ENCODE peak calls at places on chromosome 14, in seven cellular contexts. K, A, D, P, X, M and G are unnamed samples.

GRCh38 chr14:20714593-20715250 is 26.2 kb downstream of the ANG start:
- DNase-seq in K (peak; percentile 86), X (no peak), M (peak; percentile 79), D (no peak), P (peak; percentile 90), A (peak; percentile 91), G (peak; percentile 96)

GRCh38 chr14:106845286-106846087 is 1319.1 kb downstream of the TMEM121 start:
- DNase-seq in D (peak; percentile 19), K (peak; percentile 49), X (no peak), M (peak; percentile 92), P (no peak), A (peak; percentile 87), G (peak; percentile 66)

GRCh38 chr14:47511829-47512228 is 163.6 kb downstream of the MDGA2 start:
- DNase-seq in X (no peak), M (no peak), P (no peak), D (no peak), A (no peak), K (no peak), G (no peak)

GRCh38 chr14:75294649-75295033 is 16.0 kb downstream of the FOS start:
- DNase-seq in P (no peak), M (no peak), A (no peak), K (no peak), D (peak; percentile 66), X (no peak), G (peak; percentile 19)

GRCh38 chr14:53399057-53399456 is 245.9 kb upstream of the DDHD1 start:
- DNase-seq in K (no peak), A (no peak), P (no peak), X (peak; percentile 22), D (no peak), M (no peak), G (no peak)

GRCh38 chr14:64763089-64763782 is 59.0 kb downstream of the PLEKHG3 start:
- DNase-seq in P (no peak), M (no peak), X (no peak), A (no peak), D (no peak), K (no peak), G (no peak)

GRCh38 chr14:32349322-32349721 is 20.2 kb downstream of the AKAP6 start:
- DNase-seq in K (no peak), P (no peak), A (no peak), M (no peak), X (no peak), D (no peak), G (no peak)

GRCh38 chr14:51860164-51860835 is at the start of gene GNG2:
- DNase-seq in K (peak; percentile 64), P (peak; percentile 85), D (peak; percentile 75), M (peak; percentile 88), A (peak; percentile 79), X (no peak), G (peak; percentile 88)

GRCh38 chr14:26939756-26940155 is 341.9 kb upstream of the NOVA1 start:
- DNase-seq in M (no peak), X (no peak), A (no peak), K (no peak), P (no peak), D (no peak), G (no peak)

GRCh38 chr14:100834441-100835277 is 8.7 kb downstream of the MEG3 start:
- DNase-seq in A (no peak), K (no peak), D (no peak), X (no peak), P (no peak), M (no peak), G (no peak)

GRCh38 chr14:51507556-51508511 is 143.9 kb upstream of the FRMD6 start:
- DNase-seq in K (peak; percentile 68), M (peak; percentile 22), D (peak; percentile 68), P (no peak), A (no peak), X (no peak), G (peak; percentile 56)

GRCh38 chr14:72892879-72893635 is 844 bp downstream of the DPF3 start:
- DNase-seq in X (no peak), D (peak; percentile 73), M (peak; percentile 33), A (no peak), P (peak; percentile 59), K (no peak), G (peak; percentile 85)

GRCh38 chr14:72708708-72709475 is 185.0 kb downstream of the DPF3 start:
- DNase-seq in A (no peak), M (no peak), K (no peak), P (no peak), X (peak; percentile 69), D (no peak), G (no peak)

GRCh38 chr14:52008136-52008535 is 18.8 kb downstream of the RTRAF start:
- DNase-seq in P (no peak), K (no peak), A (no peak), M (no peak), X (no peak), D (no peak), G (no peak)

GRCh38 chr14:91418387-91419043 is 895 bp upstream of the CCDC88C start:
- DNase-seq in K (peak; percentile 37), X (peak; percentile 42), M (peak; percentile 81), D (peak; percentile 78), P (peak; percentile 80), A (peak; percentile 79), G (peak; percentile 78)

GRCh38 chr14:83217492-83217891 is 1683.8 kb upstream of the SEL1L start:
- DNase-seq in K (no peak), D (no peak), P (peak; percentile 75), M (no peak), A (no peak), X (no peak), G (no peak)

GRCh38 chr14:100761481-100761880 is 34.8 kb downstream of the DLK1 start:
- DNase-seq in P (no peak), K (no peak), D (no peak), A (no peak), X (peak; percentile 40), M (no peak), G (no peak)

GRCh38 chr14:101125719-101126375 is 222.3 kb upstream of the RTL1 start:
- DNase-seq in M (no peak), K (no peak), P (peak; percentile 43), X (no peak), A (peak; percentile 15), D (no peak), G (no peak)

GRCh38 chr14:99155173-99155777 is 116.7 kb downstream of the BCL11B start:
- DNase-seq in K (no peak), D (no peak), P (peak; percentile 76), M (no peak), X (no peak), A (no peak), G (no peak)
- TF ChIP-seq POLR2AphosphoS5 in K (peak; percentile 25), D (no peak), P (no peak), M (no peak), X (no peak), A (no peak), G (peak; percentile 15)

GRCh38 chr14:74203546-74203945 is 35.7 kb upstream of the VSX2 start:
- DNase-seq in A (no peak), D (no peak), M (no peak), K (no peak), P (no peak), X (no peak), G (no peak)
- H3K4me1 ChIP-seq in A (no peaks in the 10 kb centered on the region), D (no peaks in the 10 kb centered on the region), M (no peaks in the 10 kb centered on the region), K (no peaks in the 10 kb centered on the region), P (no peaks in the 10 kb centered on the region), X (no peaks in the 10 kb centered on the region), G (no peaks in the 10 kb centered on the region)

DNA sequence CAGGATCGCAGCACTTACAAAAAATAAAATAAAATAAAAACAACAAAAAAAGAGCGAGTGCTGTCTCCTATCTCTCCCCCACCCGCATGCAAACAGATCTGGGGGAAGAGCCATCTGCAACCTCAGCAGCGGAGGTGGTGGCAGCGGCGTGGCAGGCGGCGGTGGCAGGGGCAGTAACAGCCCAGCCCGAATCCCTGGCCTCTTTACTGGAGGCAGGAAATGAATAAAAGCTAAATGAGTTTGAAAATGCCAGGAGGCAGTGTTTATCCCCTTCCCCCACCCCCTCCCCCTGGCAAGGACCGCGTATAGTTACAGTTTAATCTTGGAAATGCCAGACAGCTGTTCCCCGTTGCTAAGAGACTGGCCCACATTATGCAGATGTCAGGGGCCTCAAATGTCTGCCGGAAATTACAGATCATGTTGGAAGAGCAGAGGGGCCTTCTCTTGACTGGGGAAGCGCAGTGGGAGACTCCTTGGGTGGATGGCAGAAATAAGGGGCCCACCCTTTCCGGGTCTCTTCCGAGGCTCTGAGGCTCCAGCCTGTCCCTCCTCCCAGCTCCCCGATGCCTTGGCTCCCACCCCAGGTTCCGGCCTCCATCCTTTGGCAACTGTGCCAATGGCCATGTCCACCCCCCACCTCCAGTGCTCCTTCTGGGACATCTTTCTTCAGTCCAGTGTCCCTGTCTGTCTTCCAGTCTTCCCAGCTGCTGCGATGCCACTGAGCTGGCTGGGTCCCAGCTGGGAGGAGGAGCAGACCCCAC is 93.8 kb downstream of the LRRC74A start:
- DNase-seq in A (peak; percentile 32), X (no peak), P (no peak), M (peak; percentile 35), D (peak; percentile 86), K (no peak), G (no peak)
- TF ChIP-seq POLR2AphosphoS5 in A (no peak), X (no peak), P (no peak), M (no peak), D (peak; percentile 31), K (no peak), G (peak; percentile 23)

DNA sequence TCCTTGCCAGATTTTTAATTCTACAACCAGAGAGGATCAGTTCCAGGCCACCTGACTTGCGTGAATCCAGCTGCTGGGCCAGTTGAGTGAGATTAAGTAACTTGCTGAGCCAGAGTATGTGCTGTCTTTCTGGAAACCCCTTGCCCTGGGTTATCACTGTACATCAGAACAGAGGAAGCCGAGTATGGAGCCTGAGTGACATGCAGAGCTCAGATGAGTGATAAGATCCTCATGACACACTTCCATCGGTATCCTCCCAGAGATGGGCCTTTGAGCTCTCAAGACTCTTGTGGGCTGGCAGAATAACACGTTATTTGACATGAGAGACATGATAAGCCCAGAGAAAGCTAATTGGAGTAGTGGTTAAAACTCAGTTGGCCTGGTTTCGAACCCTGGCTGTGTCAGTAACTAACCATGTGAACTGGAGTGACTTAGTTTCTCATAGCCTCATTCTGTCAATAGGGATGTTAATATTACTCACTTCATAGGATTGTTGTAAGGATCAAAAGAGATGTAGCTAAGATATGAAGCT is 388.1 kb downstream of the ZFP36L1 start:
- DNase-seq in P (no peak), K (no peak), D (no peak), M (no peak), A (no peak), X (no peak), G (peak; percentile 72)
- H3K4me1 ChIP-seq in P (peaks cover 68% of the 10 kb centered on the region), K (peaks cover 32% of the 10 kb centered on the region), D (peaks cover 21% of the 10 kb centered on the region), M (peaks cover 13% of the 10 kb centered on the region), A (peaks cover 48% of the 10 kb centered on the region), X (peaks cover 55% of the 10 kb centered on the region), G (peaks cover 30% of the 10 kb centered on the region)